ENCODE peak calls at places on chromosome 19, in nine cellular contexts. Q, L, H, C, Z, X, S, P and U are unnamed samples.

GRCh38 chr19:3304871-3305423 is 61.4 kb upstream of the NFIC start:
- DNase-seq in Q (peak), L (peak), H (peak), C (peak), Z (peak), X (peak), S (peak), P (peak), U (no peak)

GRCh38 chr19:53664760-53665159 is 33.0 kb downstream of the DPRX start:
- DNase-seq in Q (no peak), L (no peak), H (no peak), C (no peak), Z (no peak), X (no peak), S (no peak), P (no peak), U (no peak)

GRCh38 chr19:11652492-11652891 is 55.2 kb downstream of the ZNF627 start:
- DNase-seq in Q (no peak), L (no peak), H (no peak), C (no peak), Z (no peak), X (no peak), S (no peak), P (no peak), U (no peak)

GRCh38 chr19:45764947-45765346 is 4.1 kb downstream of the SIX5 start:
- DNase-seq in Q (no peak), L (no peak), H (peak), C (peak), Z (no peak), X (no peak), S (no peak), P (no peak), U (no peak)

GRCh38 chr19:20167020-20167644 is at the start of gene ZNF486:
- DNase-seq in Q (peak), L (peak), H (peak), C (peak), Z (no peak), X (peak), S (peak), P (peak), U (peak)

GRCh38 chr19:50858896-50859295 is 4.2 kb downstream of the KLK3 start:
- DNase-seq in Q (no peak), L (no peak), H (no peak), C (no peak), Z (no peak), X (no peak), S (no peak), P (peak), U (no peak)

GRCh38 chr19:31096930-31097329 is 252.3 kb downstream of the TSHZ3 start:
- DNase-seq in Q (no peak), L (no peak), H (no peak), C (no peak), Z (no peak), X (no peak), S (no peak), P (peak), U (no peak)

GRCh38 chr19:18014197-18014596 is 6.2 kb downstream of the ARRDC2 start:
- DNase-seq in Q (no peak), L (peak), H (no peak), C (no peak), Z (no peak), X (no peak), S (no peak), P (no peak), U (peak)

GRCh38 chr19:37999309-38000213 is 92.6 kb downstream of the SIPA1L3 start:
- DNase-seq in Q (peak), L (peak), H (peak), C (peak), Z (peak), X (peak), S (no peak), P (no peak), U (peak)

GRCh38 chr19:10095622-10095947 is 6.9 kb downstream of the ANGPTL6 start:
- DNase-seq in Q (no peak), L (no peak), H (no peak), C (no peak), Z (no peak), X (no peak), S (no peak), P (no peak), U (no peak)

GRCh38 chr19:34996978-34997640 is 3.0 kb upstream of the GRAMD1A start:
- DNase-seq in Q (no peak), L (peak), H (no peak), C (no peak), Z (no peak), X (no peak), S (no peak), P (no peak), U (no peak)

GRCh38 chr19:14333101-14333871 is 48.0 kb upstream of the ADGRE5 start:
- DNase-seq in Q (no peak), L (no peak), H (peak), C (no peak), Z (peak), X (peak), S (no peak), P (peak), U (no peak)

GRCh38 chr19:50542825-50543428 is 25.3 kb downstream of the LRRC4B start:
- DNase-seq in Q (no peak), L (no peak), H (no peak), C (no peak), Z (no peak), X (no peak), S (no peak), P (no peak), U (no peak)

DNA sequence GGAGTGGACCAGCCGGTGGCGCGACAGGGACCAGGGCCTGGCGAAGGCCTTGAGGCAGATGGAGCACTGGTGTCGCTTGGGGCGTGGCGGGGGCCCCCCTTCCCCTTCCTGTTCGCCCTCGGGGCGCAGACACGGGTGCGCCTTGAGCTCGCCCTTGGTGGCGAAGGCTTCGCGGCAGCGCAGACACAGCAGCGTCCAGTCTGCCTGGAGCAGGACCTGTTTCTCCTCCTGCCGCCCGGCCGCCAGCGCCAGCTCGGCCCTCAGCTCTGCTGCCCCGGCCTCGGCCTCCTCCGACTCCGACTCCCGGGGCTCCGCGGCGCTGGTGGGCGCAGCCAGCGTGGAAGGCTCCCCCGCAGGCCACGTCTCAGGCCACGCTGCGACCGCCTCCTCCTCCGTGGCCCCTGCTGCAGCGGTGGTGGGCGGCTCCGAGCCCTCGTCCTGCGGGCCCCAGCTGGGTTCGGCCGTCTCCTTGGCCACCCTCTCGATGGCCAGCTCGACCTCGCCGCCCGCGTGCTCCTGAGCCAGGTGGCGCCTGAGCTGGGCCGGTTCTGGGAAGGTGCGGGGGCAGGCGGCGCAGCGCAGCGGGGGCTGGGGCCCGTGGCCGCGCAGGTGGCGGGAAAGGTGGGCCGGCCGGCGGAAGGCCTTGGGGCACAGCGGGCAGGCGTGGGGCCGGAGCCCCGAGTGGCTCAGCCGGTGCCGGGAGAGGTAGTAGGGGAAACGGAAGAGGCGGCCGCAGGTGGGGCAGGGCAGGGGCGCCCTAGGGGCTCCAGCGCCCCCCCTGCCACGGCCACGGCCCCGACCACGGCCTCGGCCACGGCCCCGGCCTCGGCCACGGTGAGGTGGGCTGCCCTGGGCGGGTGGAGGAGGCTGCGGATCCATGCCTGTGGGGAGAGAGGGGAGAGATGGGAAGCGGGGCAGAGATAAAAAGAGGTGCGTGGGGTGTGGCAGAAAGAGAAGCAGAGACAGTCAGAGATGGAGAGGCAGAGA is 1.6 kb downstream of the ZNF579 start:
- DNase-seq in Q (no peak), L (no peak), H (no peak), C (no peak), Z (no peak), X (no peak), S (no peak), P (no peak), U (no peak)
- H3K4me3 ChIP-seq in Q (peak), L (peak), H (peak), C (peak), Z (peak), X (peak), S (peak), P (no peak), U (peak)

GRCh38 chr19:288911-289310 is 2.3 kb downstream of the PLPP2 start:
- DNase-seq in Q (no peak), L (peak), H (no peak), C (no peak), Z (no peak), X (no peak), S (peak), P (peak), U (no peak)

GRCh38 chr19:291561-292280 is 518 bp upstream of the PLPP2 start:
- DNase-seq in Q (no peak), L (peak), H (no peak), C (peak), Z (no peak), X (no peak), S (peak), P (peak), U (no peak)

GRCh38 chr19:283395-283794 is 7.8 kb downstream of the PLPP2 start:
- DNase-seq in Q (no peak), L (peak), H (no peak), C (no peak), Z (no peak), X (no peak), S (no peak), P (no peak), U (no peak)

GRCh38 chr19:290539-291521 is at the start of gene PLPP2:
- DNase-seq in Q (no peak), L (peak), H (no peak), C (peak), Z (peak), X (no peak), S (peak), P (peak), U (no peak)

DNA sequence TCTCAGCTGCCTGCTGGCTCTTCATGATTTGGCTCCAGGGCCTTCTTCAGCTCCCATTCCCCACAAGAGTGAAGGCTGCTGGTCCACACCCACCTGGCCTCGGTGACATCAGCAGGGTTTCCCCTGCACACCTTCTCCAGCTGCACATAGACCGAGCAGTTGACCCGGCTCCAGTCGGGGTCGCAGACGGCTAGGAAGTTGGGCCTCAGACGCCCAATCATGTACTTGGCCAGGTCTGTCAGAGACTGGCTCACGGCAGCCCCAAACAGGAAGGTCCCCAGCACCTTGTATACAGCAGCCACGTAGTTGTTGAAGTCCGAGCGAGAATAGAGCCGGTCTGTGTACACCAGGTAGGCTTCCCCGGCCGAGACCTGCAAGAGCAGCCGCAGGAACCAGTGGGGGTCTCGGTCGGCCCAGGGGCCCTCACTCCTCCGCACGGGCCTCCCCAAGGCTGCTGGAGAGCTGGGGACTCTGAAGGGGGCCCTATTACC is 3.8 kb downstream of the PLPP2 start:
- DNase-seq in Q (no peak), L (peak), H (no peak), C (no peak), Z (no peak), X (no peak), S (peak), P (no peak), U (no peak)
- H3K4me3 ChIP-seq in Q (no peak), L (no peak), H (no peak), C (no peak), Z (no peak), X (no peak), S (no peak), P (no peak), U (no peak)

DNA sequence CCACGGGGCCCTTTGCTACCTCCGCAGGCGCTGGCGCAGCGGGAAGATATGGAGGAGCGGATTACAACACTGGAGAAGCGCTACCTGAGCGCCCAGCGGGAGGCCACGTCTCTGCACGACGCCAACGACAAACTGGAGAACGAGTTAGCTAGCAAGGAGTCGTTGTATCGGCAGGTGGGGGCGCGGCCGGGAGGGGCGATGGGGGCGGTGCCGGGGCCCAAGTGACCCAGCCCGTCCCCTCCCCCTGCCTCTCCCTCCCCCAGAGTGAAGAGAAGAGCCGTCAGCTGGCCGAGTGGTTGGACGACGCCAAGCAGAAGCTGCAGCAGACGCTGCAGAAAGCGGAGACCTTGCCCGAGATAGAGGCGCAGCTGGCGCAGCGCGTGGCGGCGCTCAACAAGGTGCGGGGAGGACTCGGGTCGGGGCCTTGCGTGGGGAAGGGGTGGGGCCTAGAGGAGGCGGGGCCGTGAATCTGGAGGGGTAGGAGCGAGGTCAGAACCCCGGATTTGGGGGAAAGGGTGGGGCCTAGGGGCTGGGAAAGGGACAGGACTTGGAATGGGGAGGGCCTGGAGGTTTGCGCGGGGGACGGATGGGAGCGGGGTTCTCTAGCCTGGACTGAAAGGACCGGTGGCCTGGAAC is 13.7 kb downstream of the PPFIA3 start:
- DNase-seq in Q (no peak), L (no peak), H (no peak), C (no peak), Z (no peak), X (no peak), S (peak), P (peak), U (no peak)
- H3K4me3 ChIP-seq in Q (peak), L (peak), H (peak), C (peak), Z (peak), X (peak), S (peak), P (peak), U (peak)

DNA sequence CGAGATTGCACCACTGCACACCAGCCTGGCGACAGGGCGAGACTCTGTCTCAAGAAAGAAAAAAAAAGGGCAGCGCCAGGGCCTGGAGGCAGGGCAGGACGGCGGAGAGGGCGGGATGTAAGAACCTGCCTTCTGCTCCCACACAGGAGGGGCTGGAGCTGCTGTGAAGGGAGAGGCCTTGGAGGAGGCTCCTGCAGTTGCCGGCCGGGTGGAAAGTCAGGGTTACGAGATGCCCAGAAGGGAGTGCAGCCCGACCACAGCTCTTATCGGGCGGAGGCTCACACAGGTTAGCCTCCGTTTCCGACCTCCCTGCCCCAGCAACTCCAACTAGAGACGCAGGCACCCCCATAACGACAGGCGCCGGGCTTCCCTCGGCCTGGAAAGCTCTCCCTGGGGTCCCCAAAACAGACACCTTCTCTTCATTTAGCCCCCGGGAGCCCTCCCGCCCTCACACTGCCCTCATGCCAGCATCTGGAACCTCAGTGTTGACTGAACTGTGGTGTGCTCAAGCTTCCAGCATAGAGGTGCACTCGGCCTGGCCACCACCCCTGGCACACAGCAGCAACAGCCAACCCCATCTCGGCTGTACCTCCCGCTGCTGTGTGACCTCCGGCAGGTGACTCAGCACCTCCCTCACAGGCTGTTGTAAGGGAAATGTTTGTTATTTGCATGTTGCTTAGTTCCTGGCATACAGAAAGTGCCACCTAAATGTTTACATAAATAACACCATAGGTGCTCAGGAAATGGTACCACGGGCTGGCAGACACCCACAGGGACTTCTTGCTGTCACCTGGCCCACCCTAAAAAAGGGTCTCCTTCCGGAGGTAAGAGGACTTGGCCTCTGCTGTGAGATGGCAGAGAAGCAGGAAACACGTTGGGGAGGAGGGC is 1.3 kb downstream of the PLPP2 start:
- DNase-seq in Q (no peak), L (peak), H (no peak), C (peak), Z (peak), X (peak), S (peak), P (peak), U (no peak)
- H3K4me3 ChIP-seq in Q (no peak), L (no peak), H (no peak), C (peak), Z (peak), X (no peak), S (peak), P (peak), U (peak)

DNA sequence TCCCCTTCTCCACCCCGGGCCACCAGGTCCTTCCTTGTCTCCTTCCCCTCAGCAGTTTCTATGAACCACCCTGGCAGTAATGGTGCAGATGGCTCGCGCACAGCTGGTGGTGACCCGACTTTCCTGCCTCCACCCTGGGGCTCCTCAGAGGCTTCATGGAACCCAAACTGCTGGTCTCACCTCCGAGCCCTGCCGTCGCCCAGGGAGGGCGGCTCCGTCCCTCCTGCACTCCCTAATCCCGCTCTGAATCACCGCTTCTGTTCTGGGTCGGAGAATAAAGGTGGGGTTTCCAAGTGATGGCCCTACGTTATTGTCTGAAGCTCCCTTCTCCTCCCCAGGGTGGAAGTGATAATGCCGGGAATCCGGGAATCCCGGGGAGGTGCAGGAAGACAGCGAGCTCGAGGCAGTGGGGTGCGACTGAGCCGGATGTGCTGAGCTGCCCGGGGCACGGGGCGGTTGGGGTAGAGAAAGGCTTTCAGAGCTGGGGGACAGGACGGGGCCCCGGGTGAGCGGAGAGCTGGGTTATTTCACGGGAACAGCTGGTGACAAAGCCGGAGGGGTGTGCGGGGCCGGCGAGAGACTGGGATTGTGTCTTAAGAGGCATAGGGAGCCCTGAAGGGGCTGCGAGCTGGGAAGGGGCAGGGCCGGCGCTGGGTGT is 711 bp downstream of the FUT2 start:
- DNase-seq in Q (no peak), L (no peak), H (no peak), C (no peak), Z (no peak), X (no peak), S (no peak), P (peak), U (no peak)
- H3K4me3 ChIP-seq in Q (no peak), L (peak), H (peak), C (no peak), Z (no peak), X (peak), S (peak), P (peak), U (peak)